ENCODE peak calls at places on chromosomes 11 and 22, in seven cellular contexts. Z is H1, N is K562, D is HCT116, S is GM12878, R is SK-N-SH, T is HepG2. P is an unnamed sample.

GRCh38 chr11:113192121-113192925 is 122.1 kb upstream of the TTC12 start:
- DNase-seq in S (no peak), T (no peak), Z (no peak), N (no peak), D (no peak), R (peak), P (no peak)

GRCh38 chr11:69603978-69604524 is 36.9 kb upstream of the CCND1 start:
- DNase-seq in T (no peak), Z (no peak), S (no peak), R (no peak), N (no peak), D (no peak), P (peak)

GRCh38 chr11:88644724-88645123 is 307.2 kb upstream of the CTSC start:
- DNase-seq in Z (no peak), R (no peak), N (no peak), T (no peak), D (no peak), S (no peak), P (no peak)

GRCh38 chr11:10412266-10412665 is 42.8 kb upstream of the AMPD3 start:
- DNase-seq in N (no peak), S (no peak), R (no peak), T (no peak), Z (no peak), D (no peak), P (no peak)

GRCh38 chr11:41382927-41383326 is 76.5 kb downstream of the LRRC4C start:
- DNase-seq in R (no peak), D (no peak), T (no peak), N (no peak), Z (no peak), S (no peak), P (no peak)

GRCh38 chr22:32204856-32205722 is at the start of gene RFPL2:
- DNase-seq in T (peak), R (peak), N (no peak), D (peak), S (no peak), Z (no peak), P (peak)

GRCh38 chr22:25898707-25899365 is 156.8 kb downstream of the MYO18B start:
- DNase-seq in R (no peak), N (peak), S (no peak), T (peak), Z (peak), D (peak), P (no peak)

GRCh38 chr11:92211576-92212167 is 12.9 kb upstream of the FAT3 start:
- DNase-seq in D (no peak), T (peak), Z (no peak), S (no peak), R (peak), N (no peak), P (peak)

GRCh38 chr11:30281476-30282288 is 41.2 kb upstream of the ARL14EP start:
- DNase-seq in T (no peak), D (no peak), S (no peak), Z (no peak), N (no peak), R (no peak), P (no peak)

GRCh38 chr22:26756675-26757293 is 99.4 kb downstream of the MIAT start:
- DNase-seq in S (no peak), R (peak), D (peak), Z (no peak), T (no peak), N (peak), P (peak)

GRCh38 chr11:6468712-6469495 is 4.8 kb downstream of the TRIM3 start:
- DNase-seq in D (peak), S (peak), R (peak), Z (peak), N (peak), T (peak), P (peak)

GRCh38 chr11:3126901-3127691 is 38.0 kb downstream of the OSBPL5 start:
- DNase-seq in N (no peak), R (no peak), D (no peak), S (no peak), Z (no peak), T (no peak), P (no peak)

GRCh38 chr11:134181707-134182106 is 42.1 kb downstream of the NCAPD3 start:
- DNase-seq in Z (no peak), N (no peak), S (no peak), T (no peak), R (no peak), D (no peak), P (no peak)

GRCh38 chr11:6319879-6320410 is 356 bp downstream of the CAVIN3 start:
- DNase-seq in T (no peak), S (no peak), Z (no peak), D (peak), N (peak), R (peak), P (no peak)

GRCh38 chr11:96207459-96208449 is 135.2 kb downstream of the MAML2 start:
- DNase-seq in S (no peak), R (peak), Z (no peak), T (peak), D (no peak), N (no peak), P (no peak)

GRCh38 chr11:25902476-25902875 is 429.5 kb upstream of the ANO3 start:
- DNase-seq in R (no peak), T (no peak), N (no peak), D (no peak), S (no peak), Z (no peak), P (no peak)

GRCh38 chr11:94129505-94130335 is 1.1 kb downstream of the PANX1 start:
- DNase-seq in S (no peak), T (no peak), R (no peak), N (no peak), Z (no peak), D (peak), P (no peak)

GRCh38 chr11:43214471-43214870 is 97.3 kb upstream of the API5 start:
- DNase-seq in R (no peak), Z (no peak), T (no peak), S (no peak), D (no peak), N (no peak), P (no peak)

GRCh38 chr22:50705219-50705691 is 32.6 kb downstream of the SHANK3 start:
- DNase-seq in S (no peak), R (peak), T (no peak), D (no peak), N (peak), Z (peak), P (no peak)

GRCh38 chr11:114102993-114103896 is 43.7 kb downstream of the ZBTB16 start:
- DNase-seq in Z (no peak), D (no peak), R (no peak), T (peak), S (no peak), N (no peak), P (no peak)

GRCh38 chr22:49783926-49784629 is 43.6 kb downstream of the BRD1 start:
- DNase-seq in R (no peak), N (no peak), Z (no peak), D (no peak), T (no peak), S (no peak), P (no peak)

GRCh38 chr11:35393093-35393492 is 26.3 kb downstream of the SLC1A2 start:
- DNase-seq in Z (no peak), R (peak), D (no peak), S (no peak), T (no peak), N (no peak), P (no peak)

GRCh38 chr11:54946429-54946828 is 239.8 kb downstream of the OR4A5 start:
- DNase-seq in T (no peak), D (no peak), Z (no peak), R (no peak), S (no peak), N (no peak), P (no peak)

GRCh38 chr11:134592391-134592990 is 180.4 kb upstream of the B3GAT1 start:
- DNase-seq in T (peak), Z (peak), R (peak), N (peak), D (peak), S (no peak), P (no peak)

GRCh38 chr11:80632156-80632555 is 1191.3 kb upstream of the TENM4 start:
- DNase-seq in D (no peak), S (no peak), N (no peak), R (no peak), Z (no peak), T (no peak), P (no peak)

GRCh38 chr22:19756288-19757128 is 4.1 kb upstream of the TBX1 start:
- DNase-seq in T (peak), N (peak), S (no peak), Z (no peak), D (peak), R (peak), P (peak)

GRCh38 chr11:10050561-10050960 is 243.5 kb downstream of the SBF2 start:
- DNase-seq in Z (no peak), R (no peak), T (peak), D (no peak), N (no peak), S (no peak), P (no peak)

GRCh38 chr11:81915045-81915444 is 818.6 kb downstream of the FAM181B start:
- DNase-seq in D (no peak), Z (no peak), N (no peak), T (peak), S (no peak), R (no peak), P (no peak)

GRCh38 chr11:34136420-34136819 is 31.0 kb downstream of the NAT10 start:
- DNase-seq in S (no peak), N (no peak), R (no peak), Z (no peak), T (no peak), D (no peak), P (no peak)

GRCh38 chr11:79400717-79401330 is 40.0 kb downstream of the TENM4 start:
- DNase-seq in N (no peak), S (no peak), R (peak), Z (no peak), D (no peak), T (peak), P (peak)

GRCh38 chr11:96794152-96794551 is 404.3 kb downstream of the JRKL start:
- DNase-seq in D (no peak), T (no peak), N (no peak), Z (peak), S (no peak), R (no peak), P (no peak)

GRCh38 chr22:29700206-29700948 is 19.4 kb upstream of the CABP7 start:
- DNase-seq in R (no peak), Z (no peak), T (no peak), D (no peak), S (no peak), N (no peak), P (no peak)

GRCh38 chr22:18101536-18101935 is 9.1 kb upstream of the TUBA8 start:
- DNase-seq in S (no peak), Z (no peak), T (no peak), R (no peak), D (no peak), N (no peak), P (no peak)

GRCh38 chr11:43789700-43790443 is 90.8 kb upstream of the ALKBH3 start:
- DNase-seq in D (peak), Z (no peak), R (no peak), S (no peak), N (no peak), T (no peak), P (no peak)

DNA sequence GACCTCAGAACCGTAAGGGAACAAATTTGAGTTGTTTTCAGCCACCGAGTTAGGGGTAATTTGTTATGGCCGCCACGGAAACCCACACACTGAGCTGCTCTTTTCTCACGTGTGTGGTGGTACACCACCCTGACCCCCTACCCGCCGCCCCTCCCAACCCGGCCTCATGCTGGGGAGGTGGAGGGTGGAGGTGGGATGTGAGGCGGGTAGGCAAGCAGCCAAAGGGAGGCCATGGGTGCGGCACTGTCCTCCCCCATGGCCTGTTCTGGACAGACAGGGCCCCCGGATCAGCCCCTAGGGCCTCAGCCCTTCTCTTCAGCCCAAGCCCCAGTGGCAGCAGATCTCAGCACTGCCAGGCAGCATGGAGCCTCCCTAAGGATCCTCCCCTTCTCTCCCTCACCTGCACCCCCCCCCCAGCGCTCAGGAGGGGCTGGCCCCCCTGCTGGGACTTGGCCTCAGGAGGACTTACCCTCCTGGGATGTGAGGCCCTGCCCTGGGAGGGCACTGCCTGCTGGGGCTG is 7.9 kb downstream of the PRR5 start:
- DNase-seq in D (no peak), S (no peak), R (no peak), Z (no peak), T (no peak), N (peak), P (no peak)
- TF ChIP-seq JUND in D (no peak), S (no peak), R (no peak), Z (no peak), T (no peak), N (no peak), P (no peak)

GRCh38 chr22:46996595-46997310 is 234.3 kb downstream of the TBC1D22A start:
- DNase-seq in N (no peak), S (no peak), D (no peak), R (peak), T (peak), Z (no peak), P (peak)
- TF ChIP-seq JUND in N (no peak), S (no peak), D (no peak), R (no peak), T (no peak), Z (no peak), P (no peak)

GRCh38 chr11:64863381-64864060 is 14.9 kb downstream of the EHD1 start:
- DNase-seq in Z (no peak), T (no peak), S (no peak), N (no peak), R (no peak), D (no peak), P (no peak)
- TF ChIP-seq JUND in Z (no peak), T (no peak), S (no peak), N (no peak), R (no peak), D (no peak), P (no peak)

GRCh38 chr22:28435960-28436359 is 243.7 kb downstream of the TTC28 start:
- DNase-seq in N (no peak), R (no peak), D (no peak), Z (no peak), S (no peak), T (no peak), P (no peak)
- TF ChIP-seq JUND in N (no peak), R (no peak), D (no peak), Z (no peak), S (no peak), T (no peak), P (no peak)

GRCh38 chr22:24067587-24068376 is 56.7 kb downstream of the CABIN1 start:
- DNase-seq in S (no peak), T (no peak), N (no peak), R (no peak), D (no peak), Z (no peak), P (peak)
- TF ChIP-seq JUND in S (no peak), T (no peak), N (no peak), R (no peak), D (no peak), Z (no peak), P (no peak)

GRCh38 chr11:61555051-61555969 is 25.6 kb downstream of the SYT7 start:
- DNase-seq in S (no peak), R (peak), T (no peak), Z (no peak), D (no peak), N (peak), P (no peak)
- TF ChIP-seq JUND in S (no peak), R (no peak), T (no peak), Z (no peak), D (no peak), N (no peak), P (no peak)

GRCh38 chr11:1868636-1869291 is 15.9 kb downstream of the LSP1 start:
- DNase-seq in T (no peak), D (no peak), N (no peak), Z (no peak), R (no peak), S (no peak), P (no peak)

GRCh38 chr11:1866776-1867175 is 13.9 kb downstream of the LSP1 start:
- DNase-seq in S (no peak), N (no peak), D (no peak), Z (no peak), R (no peak), T (no peak), P (no peak)

GRCh38 chr11:1866226-1866625 is 13.3 kb downstream of the LSP1 start:
- DNase-seq in S (no peak), D (no peak), N (no peak), Z (no peak), T (no peak), R (no peak), P (no peak)

GRCh38 chr11:1868056-1868635 is 15.3 kb downstream of the LSP1 start:
- DNase-seq in T (no peak), S (no peak), N (no peak), D (no peak), Z (no peak), R (no peak), P (no peak)

DNA sequence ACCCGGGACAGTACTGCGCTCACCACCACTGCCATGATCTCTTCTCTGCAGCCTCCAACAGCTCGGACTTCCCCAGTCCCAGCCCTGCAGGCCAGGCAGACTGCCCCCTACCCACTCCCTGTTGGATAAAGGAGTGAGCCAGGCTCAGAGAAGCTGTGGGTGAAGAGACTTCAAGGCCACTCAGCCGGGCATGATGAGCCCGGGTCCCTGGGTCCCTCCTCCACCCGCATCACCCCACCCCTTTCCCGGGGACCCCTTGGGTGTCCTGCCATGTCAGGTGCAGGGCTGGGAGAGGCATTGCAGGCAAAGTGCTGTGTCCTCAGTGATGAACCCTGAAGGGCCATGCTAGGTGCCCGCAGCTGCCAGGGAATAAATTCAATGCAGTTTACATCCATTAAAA is 14.5 kb downstream of the LSP1 start:
- DNase-seq in T (no peak), Z (no peak), R (no peak), N (no peak), S (no peak), D (no peak), P (no peak)
- TF ChIP-seq JUND in T (no peak), Z (no peak), R (no peak), N (no peak), S (no peak), D (no peak), P (no peak)

GRCh38 chr11:116499396-116500001 is 273.3 kb downstream of the BUD13 start:
- DNase-seq in D (peak), N (peak), S (no peak), T (peak), Z (peak), R (peak), P (peak)
- TF ChIP-seq JUND in D (no peak), N (no peak), S (no peak), T (no peak), Z (no peak), R (no peak), P (no peak)

DNA sequence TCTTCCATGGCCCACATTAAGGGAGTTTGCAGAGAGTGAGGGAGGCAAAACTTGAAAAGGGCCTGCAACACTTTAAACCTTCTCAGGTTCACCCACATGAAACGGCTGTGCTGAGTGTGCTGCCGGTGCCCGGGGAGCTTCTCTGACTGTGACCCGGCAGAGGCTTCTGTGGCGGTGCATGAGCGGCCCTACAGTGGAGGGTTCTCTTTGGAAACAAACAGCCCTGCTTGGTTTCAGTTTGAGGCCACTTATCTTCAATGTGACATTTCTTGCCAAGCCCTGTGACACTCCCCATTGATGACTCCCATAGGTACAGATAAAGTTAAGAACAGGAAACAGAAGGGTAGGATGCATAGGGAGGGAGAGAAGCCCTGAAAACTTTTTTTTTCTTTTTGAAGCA is 31.8 kb downstream of the FAM118A start:
- DNase-seq in Z (no peak), N (no peak), T (no peak), R (no peak), D (no peak), S (no peak), P (no peak)
- TF ChIP-seq JUND in Z (no peak), N (no peak), T (no peak), R (no peak), D (no peak), S (no peak), P (no peak)